ENCODE peak calls at places on chromosomes 1 and 21, in six cellular contexts. N is MM.1S, Z is AG10803, V is pancreas, U is lower leg skin, S is esophagus muscularis mucosa. X is an unnamed sample.
A peak's percentile ranks its signal among the peaks of the same experiment; 100 is the strongest.

GRCh38 chr21:28561772-28562171 is 430.9 kb downstream of the LTN1 start:
- DNase-seq in Z (no peak), N (no peak), S (no peak), V (no peak), U (no peak), X (no peak)

GRCh38 chr1:13513885-13514546 is at the start of gene LRRC38:
- DNase-seq in Z (no peak), V (no peak), N (peak; percentile 56), U (no peak), S (no peak), X (no peak)

GRCh38 chr1:210697185-210697584 is 368.5 kb downstream of the HHAT start:
- DNase-seq in N (no peak), Z (no peak), S (no peak), V (no peak), U (no peak), X (no peak)

GRCh38 chr1:186775031-186775430 is 53.7 kb upstream of the PLA2G4A start:
- DNase-seq in Z (no peak), S (no peak), U (no peak), N (no peak), V (no peak), X (no peak)

GRCh38 chr1:20640183-20640597 is 6.9 kb downstream of the PINK1 start:
- DNase-seq in S (no peak), U (no peak), N (peak; percentile 60), V (no peak), Z (peak; percentile 54), X (no peak)

GRCh38 chr1:109806733-109807397 is 43.1 kb upstream of the EPS8L3 start:
- DNase-seq in V (no peak), Z (peak; percentile 43), N (no peak), U (peak; percentile 75), S (no peak), X (no peak)

GRCh38 chr1:1462318-1462966 is 9.1 kb upstream of the ATAD3B start:
- DNase-seq in S (no peak), U (no peak), N (peak; percentile 71), V (peak; percentile 85), Z (peak; percentile 64), X (no peak)

GRCh38 chr1:94384485-94385353 is 33.5 kb upstream of the ABCD3 start:
- DNase-seq in Z (no peak), S (no peak), N (no peak), U (no peak), V (no peak), X (no peak)

GRCh38 chr1:2098301-2098698 is 48.1 kb downstream of the PRKCZ start:
- DNase-seq in V (no peak), S (no peak), U (no peak), N (no peak), Z (no peak), X (no peak)

GRCh38 chr1:22507582-22507981 is 55.7 kb upstream of the EPHA8 start:
- DNase-seq in V (no peak), N (no peak), S (no peak), U (no peak), Z (no peak), X (no peak)

GRCh38 chr1:228213917-228214808 is 6.3 kb downstream of the OBSCN start:
- DNase-seq in N (no peak), U (peak; percentile 84), V (peak; percentile 42), Z (no peak), S (no peak), X (peak; percentile 77)

GRCh38 chr1:235238558-235238957 is 77.5 kb upstream of the RBM34 start:
- DNase-seq in N (no peak), Z (no peak), V (no peak), S (no peak), U (no peak), X (no peak)
- TF ChIP-seq CTCF in N (no peak), Z (no peak), V (no peak), S (no peak), U (no peak), X (no peak)

GRCh38 chr1:36612881-36613280 is 130.2 kb upstream of the CSF3R start:
- DNase-seq in N (no peak), U (no peak), S (no peak), Z (no peak), V (no peak), X (no peak)
- TF ChIP-seq CTCF in N (no peak), U (no peak), S (no peak), Z (no peak), V (no peak), X (no peak)

GRCh38 chr1:153087692-153088091 is 6.6 kb downstream of the SPRR2E start:
- DNase-seq in N (no peak), U (no peak), S (no peak), Z (no peak), V (no peak), X (no peak)

GRCh38 chr1:153081736-153082135 is 10.3 kb upstream of the SPRR2B start:
- DNase-seq in N (no peak), V (no peak), Z (no peak), U (no peak), S (no peak), X (no peak)
- TF ChIP-seq CTCF in N (no peak), V (no peak), Z (no peak), U (no peak), S (no peak), X (no peak)

DNA sequence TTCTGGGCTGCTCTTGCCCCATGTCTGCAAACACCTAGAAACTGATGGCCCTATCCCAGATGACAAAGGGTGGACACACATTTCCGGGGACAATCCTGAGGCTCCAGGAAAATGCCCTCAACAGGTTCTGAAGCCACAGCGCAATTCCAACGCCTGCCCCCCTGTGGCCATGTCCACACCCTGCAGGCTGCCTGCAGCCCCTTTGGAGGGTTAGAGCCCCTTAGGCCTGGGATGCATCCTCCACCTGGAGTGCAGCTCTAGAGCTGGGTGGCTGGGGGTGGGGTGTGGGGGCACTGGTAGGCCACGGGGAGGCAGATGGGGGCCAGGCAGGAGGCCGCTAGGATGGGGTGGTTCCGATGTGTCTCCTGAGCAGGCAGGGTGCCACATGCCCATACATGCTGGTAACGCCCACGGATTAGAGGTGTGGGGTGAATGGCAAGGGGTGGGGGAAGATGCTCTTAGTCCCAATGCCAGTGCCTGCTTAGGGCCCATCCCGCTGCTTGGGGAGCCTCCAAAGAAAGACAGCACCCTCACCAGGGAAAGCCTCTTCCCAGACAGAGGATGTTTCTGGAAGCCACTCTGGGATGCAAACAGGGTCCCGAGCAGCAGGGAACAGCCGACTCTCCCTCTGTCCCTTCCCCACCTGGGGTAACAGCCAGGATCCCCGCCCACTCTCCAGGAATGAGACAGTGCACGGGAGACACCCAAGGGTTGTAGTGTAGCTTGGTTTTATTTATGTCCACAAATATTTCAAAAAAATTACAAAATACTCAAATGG is 34.0 kb downstream of the SLC45A1 start:
- DNase-seq in N (no peak), S (no peak), V (peak; percentile 72), U (no peak), Z (no peak), X (no peak)
- TF ChIP-seq CTCF in N (peak; percentile 43), S (peak; percentile 80), V (peak; percentile 39), U (no peak), Z (peak; percentile 64), X (peak; percentile 57)

DNA sequence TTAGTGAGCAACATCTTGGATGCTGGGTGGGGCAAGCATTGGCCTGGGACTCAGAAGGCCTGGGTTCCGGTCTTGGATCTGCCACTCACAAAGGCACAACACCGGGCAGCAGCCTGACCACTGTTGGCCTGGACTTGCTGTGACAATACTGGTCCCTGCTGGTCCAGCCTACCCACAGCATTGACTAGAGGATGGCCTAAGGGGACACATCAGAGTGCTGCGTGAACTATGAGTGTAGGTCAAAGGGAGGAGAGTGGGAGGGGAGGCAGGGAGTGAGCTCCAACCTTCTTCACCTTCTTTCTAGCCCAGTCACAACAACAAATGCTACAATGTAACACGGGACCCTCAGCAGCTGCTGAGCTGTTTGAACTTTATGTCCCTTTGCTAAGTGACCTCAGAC is 31.1 kb downstream of the TMEM50A start:
- DNase-seq in Z (no peak), S (no peak), V (no peak), N (no peak), U (no peak), X (peak; percentile 53)
- TF ChIP-seq CTCF in Z (no peak), S (no peak), V (no peak), N (no peak), U (no peak), X (no peak)

DNA sequence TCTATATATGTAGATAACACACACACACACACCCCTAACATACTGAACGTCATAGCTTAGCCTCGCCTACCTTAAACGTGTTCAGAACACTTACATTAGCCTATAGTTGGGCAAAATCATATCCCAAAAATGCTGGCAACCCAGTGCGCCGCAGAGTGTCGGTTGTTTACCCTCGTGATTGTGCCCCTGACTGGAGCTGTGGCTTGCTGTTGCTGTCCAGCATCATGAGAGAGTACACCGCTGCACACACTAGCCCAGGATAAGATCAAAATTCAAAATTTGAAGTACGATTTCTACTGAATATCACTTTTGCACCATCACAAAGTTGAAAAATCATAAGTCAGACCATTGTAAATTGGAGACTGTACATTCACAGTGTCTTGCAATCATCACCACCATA is 73.1 kb upstream of the COG2 start:
- DNase-seq in U (no peak), N (no peak), V (no peak), S (no peak), Z (no peak), X (no peak)
- TF ChIP-seq CTCF in U (no peak), N (no peak), V (no peak), S (no peak), Z (no peak), X (no peak)

GRCh38 chr1:6624712-6625578 is at the start of gene THAP3:
- DNase-seq in Z (peak; percentile 85), N (peak; percentile 85), U (peak; percentile 96), S (peak; percentile 97), V (peak; percentile 96), X (peak; percentile 94)
- TF ChIP-seq CTCF in Z (no peak), N (peak; percentile 44), U (no peak), S (no peak), V (no peak), X (no peak)

DNA sequence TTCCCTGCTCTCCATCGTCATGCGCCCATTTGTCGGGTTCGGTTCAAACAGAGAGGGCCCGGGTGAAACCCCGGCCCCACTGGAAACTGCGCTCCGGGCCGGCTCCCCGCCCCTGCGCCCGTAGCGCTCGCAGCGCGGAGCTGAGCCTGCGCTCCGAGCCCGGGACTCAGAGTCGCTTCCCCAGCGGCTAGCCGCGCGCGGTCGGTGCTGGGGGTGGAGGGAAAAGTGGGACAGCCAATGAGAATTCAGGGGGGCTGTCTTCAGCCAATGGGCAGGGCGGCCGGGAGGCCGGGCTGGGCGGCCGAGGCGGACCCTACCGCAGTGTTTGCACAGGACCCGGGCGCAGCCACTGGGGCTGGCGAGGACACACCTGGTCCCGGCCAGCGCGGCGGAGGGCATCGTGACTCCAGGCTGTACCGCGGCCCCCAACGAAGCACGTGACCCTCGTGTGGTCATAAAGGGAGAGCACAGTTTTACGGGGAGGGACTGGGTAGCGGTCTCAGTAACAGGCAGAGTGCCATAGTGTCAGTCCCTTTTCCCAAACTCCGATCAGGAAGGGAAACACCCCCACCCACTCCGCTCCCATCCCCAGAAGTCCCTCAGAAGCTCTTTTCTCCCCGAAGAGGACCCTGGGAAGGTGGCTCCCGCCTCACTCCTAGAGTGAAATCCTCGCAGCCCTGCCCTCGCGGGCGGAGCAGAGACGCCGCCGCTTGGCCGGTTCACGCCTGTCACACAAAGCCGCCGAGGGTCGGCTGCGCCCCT is at the start of gene INKA2:
- DNase-seq in S (peak; percentile 97), N (peak; percentile 80), V (peak; percentile 90), U (peak; percentile 98), Z (peak; percentile 78), X (peak; percentile 93)
- TF ChIP-seq CTCF in S (no peak), N (no peak), V (no peak), U (no peak), Z (no peak), X (no peak)